ENCODE peak calls at places on chromosomes 3 and 15, in four cellular contexts. N is NCI-H1417; B is germinal center; F is stimulated activated CD4-positive, alpha-beta T cell treated with anti-CD3 and anti-CD28 coated beads, Interleukin-1b, Interleukin-23, amount 100 ng/mL, for 1 hour. I is an unnamed sample.

GRCh38 chr3:156749244-156749643 is 74.9 kb downstream of the TIPARP start:
- DNase-seq in N (no peak), B (no peak), F (no peak), I (no peak)

GRCh38 chr3:142282503-142282902 is 57.1 kb upstream of the GK5 start:
- DNase-seq in N (no peak), B (no peak), F (no peak), I (no peak)

GRCh38 chr3:100289339-100289738 is 28.5 kb downstream of the TBC1D23 start:
- DNase-seq in N (no peak), B (no peak), F (no peak), I (no peak)

GRCh38 chr3:127707777-127708438 is 35.2 kb downstream of the ABTB1 start:
- DNase-seq in N (no peak), B (no peak), F (no peak), I (no peak)

GRCh38 chr3:139534444-139534812 is 5.1 kb downstream of the RBP1 start:
- DNase-seq in N (peak), B (no peak), F (no peak), I (peak)

GRCh38 chr15:52010633-52011595 is 8.1 kb upstream of the MAPK6 start:
- DNase-seq in N (no peak), B (no peak), F (no peak), I (no peak)

GRCh38 chr3:157135671-157136396 is 24.1 kb downstream of the CCNL1 start:
- DNase-seq in N (no peak), B (no peak), F (no peak), I (no peak)

GRCh38 chr15:98779463-98780071 is 131.2 kb downstream of the IGF1R start:
- DNase-seq in N (peak), B (peak), F (peak), I (peak)

GRCh38 chr3:38458796-38459498 is 5.3 kb downstream of the ACVR2B start:
- DNase-seq in N (no peak), B (no peak), F (no peak), I (peak)

GRCh38 chr3:165642761-165643432 is 194.3 kb downstream of the BCHE start:
- DNase-seq in N (no peak), B (no peak), F (no peak), I (peak)

GRCh38 chr15:62663547-62663946 is 379.0 kb upstream of the TPM1 start:
- DNase-seq in N (no peak), B (no peak), F (no peak), I (no peak)

GRCh38 chr15:88302373-88302772 is 45.8 kb upstream of the NTRK3 start:
- DNase-seq in N (no peak), B (no peak), F (no peak), I (no peak)

GRCh38 chr3:66577804-66578203 is 77.0 kb upstream of the LRIG1 start:
- DNase-seq in N (no peak), B (no peak), F (no peak), I (no peak)

GRCh38 chr3:102233881-102234280 is 200.9 kb upstream of the ZPLD1 start:
- DNase-seq in N (no peak), B (peak), F (no peak), I (no peak)

GRCh38 chr3:11099306-11099705 is 55.0 kb upstream of the HRH1 start:
- DNase-seq in N (no peak), B (no peak), F (no peak), I (no peak)

GRCh38 chr15:41955807-41956525 is 16.4 kb downstream of the EHD4 start:
- DNase-seq in N (no peak), B (no peak), F (no peak), I (no peak)

GRCh38 chr15:98076021-98076816 is 115.7 kb downstream of the ARRDC4 start:
- DNase-seq in N (no peak), B (no peak), F (no peak), I (no peak)

GRCh38 chr15:85950101-85950500 is 129.6 kb upstream of the AGBL1 start:
- DNase-seq in N (no peak), B (peak), F (no peak), I (no peak)

GRCh38 chr15:93042211-93042610 is 46.8 kb downstream of the RGMA start:
- DNase-seq in N (no peak), B (no peak), F (no peak), I (no peak)

GRCh38 chr3:172924546-172924945 is 174.0 kb downstream of the ECT2 start:
- DNase-seq in N (no peak), B (no peak), F (no peak), I (no peak)

GRCh38 chr3:59549972-59550371 is 500.1 kb upstream of the CFAP20DC start:
- DNase-seq in N (no peak), B (no peak), F (no peak), I (no peak)

GRCh38 chr3:106945435-106945834 is 431.8 kb upstream of the CCDC54 start:
- DNase-seq in N (no peak), B (no peak), F (no peak), I (no peak)

I was measured in colonic mucosa.